ENCODE peak calls at places on chromosomes 2 and 18, in seven cellular contexts. R is BE2C, H is foreskin fibroblast, K is HL-60, C is PC-9, E is fibroblast of lung, G is A549. Y is an unnamed sample.

GRCh38 chr2:223797073-223797472 is 40.3 kb downstream of the AP1S3 start:
- DNase-seq in R (no peak), C (peak), H (no peak), K (no peak), G (peak), E (peak), Y (no peak)

GRCh38 chr2:40332096-40332826 is 119.6 kb downstream of the SLC8A1 start:
- DNase-seq in H (peak), K (peak), G (peak), E (peak), C (no peak), R (peak), Y (peak)

GRCh38 chr18:55365342-55365741 is 222.7 kb downstream of the TCF4 start:
- DNase-seq in R (no peak), K (no peak), E (no peak), C (no peak), G (no peak), H (no peak), Y (no peak)

GRCh38 chr2:191899442-191899841 is 52.6 kb upstream of the CAVIN2 start:
- DNase-seq in R (no peak), K (no peak), G (peak), C (no peak), E (peak), H (peak), Y (peak)

GRCh38 chr2:144975881-144976280 is 456.0 kb upstream of the ZEB2 start:
- DNase-seq in R (no peak), H (no peak), E (no peak), G (no peak), K (no peak), C (no peak), Y (no peak)

GRCh38 chr2:96144481-96145027 is 686 bp downstream of the DUSP2 start:
- DNase-seq in K (no peak), C (no peak), R (no peak), H (no peak), E (no peak), G (no peak), Y (no peak)

GRCh38 chr2:172178035-172178434 is 75.3 kb upstream of the DLX2 start:
- DNase-seq in K (no peak), G (no peak), E (peak), R (no peak), C (peak), H (no peak), Y (no peak)

GRCh38 chr2:28250006-28250405 is 142.7 kb upstream of the FOSL2 start:
- DNase-seq in G (peak), E (peak), K (no peak), C (peak), R (peak), H (peak), Y (peak)

GRCh38 chr2:45263147-45263546 is 253.9 kb upstream of the SIX2 start:
- DNase-seq in K (no peak), C (no peak), H (no peak), E (no peak), R (peak), G (no peak), Y (no peak)

GRCh38 chr2:197925204-197925603 is 120.8 kb downstream of the PLCL1 start:
- DNase-seq in E (no peak), G (no peak), H (no peak), K (no peak), R (no peak), C (no peak), Y (no peak)

GRCh38 chr2:45128580-45128997 is 119.3 kb upstream of the SIX2 start:
- DNase-seq in R (peak), H (peak), G (peak), K (no peak), C (peak), E (peak), Y (peak)

GRCh38 chr2:54952978-54953456 is 97.2 kb downstream of the RTN4 start:
- DNase-seq in G (peak), C (no peak), R (no peak), K (no peak), H (peak), E (no peak), Y (no peak)

GRCh38 chr2:225458431-225459117 is 59.1 kb downstream of the NYAP2 start:
- DNase-seq in R (no peak), H (no peak), C (no peak), K (no peak), G (no peak), E (peak), Y (no peak)

GRCh38 chr2:44974064-44974715 is 32.7 kb downstream of the SIX3 start:
- DNase-seq in R (peak), K (peak), G (peak), E (peak), H (no peak), C (peak), Y (no peak)

GRCh38 chr2:158973511-158973956 is 5.1 kb downstream of the TANC1 start:
- DNase-seq in E (peak), G (no peak), H (no peak), R (no peak), C (no peak), K (no peak), Y (no peak)

GRCh38 chr2:184646177-184646576 is 47.8 kb downstream of the ZNF804A start:
- DNase-seq in K (no peak), G (no peak), C (peak), H (peak), E (peak), R (no peak), Y (peak)

GRCh38 chr2:168999668-169000213 is 31.4 kb downstream of the ABCB11 start:
- DNase-seq in R (no peak), E (peak), C (no peak), G (no peak), K (no peak), H (no peak), Y (no peak)

GRCh38 chr2:190582761-190583506 is 48.4 kb upstream of the NEMP2 start:
- DNase-seq in K (no peak), R (no peak), H (no peak), E (no peak), G (no peak), C (no peak), Y (no peak)

GRCh38 chr18:58502628-58503027 is 126.3 kb downstream of the ALPK2 start:
- DNase-seq in G (no peak), H (no peak), E (no peak), K (no peak), C (no peak), R (no peak), Y (no peak)

GRCh38 chr2:206086683-206087350 is 843 bp upstream of the INO80D start:
- DNase-seq in H (no peak), E (peak), R (no peak), C (no peak), K (no peak), G (peak), Y (no peak)

GRCh38 chr2:187569042-187569441 is 14.8 kb upstream of the TFPI start:
- DNase-seq in H (no peak), C (no peak), K (no peak), G (no peak), E (no peak), R (no peak), Y (no peak)

GRCh38 chr2:216774620-216775019 is 79.3 kb upstream of the IGFBP5 start:
- DNase-seq in G (no peak), H (peak), K (no peak), C (peak), R (no peak), E (peak), Y (peak)

GRCh38 chr2:5367321-5367720 is 324.9 kb upstream of the SOX11 start:
- DNase-seq in E (no peak), C (no peak), H (no peak), G (no peak), K (no peak), R (no peak), Y (no peak)

GRCh38 chr18:57801379-57802165 is 1.5 kb downstream of the ATP8B1 start:
- DNase-seq in R (no peak), C (no peak), K (no peak), H (no peak), G (no peak), E (peak), Y (no peak)

GRCh38 chr2:241112592-241112991 is 10.5 kb upstream of the MTERF4 start:
- DNase-seq in G (no peak), H (no peak), R (no peak), C (no peak), E (no peak), K (no peak), Y (no peak)

GRCh38 chr2:110955546-110955945 is 165.2 kb upstream of the BCL2L11 start:
- DNase-seq in R (no peak), H (no peak), G (no peak), K (no peak), E (no peak), C (no peak), Y (no peak)

GRCh38 chr2:104965900-104966299 is 72.0 kb upstream of the MRPS9 start:
- DNase-seq in R (no peak), C (no peak), E (no peak), H (no peak), K (no peak), G (no peak), Y (no peak)

GRCh38 chr18:73593207-73593606 is 554.4 kb downstream of the FBXO15 start:
- DNase-seq in K (no peak), G (no peak), H (no peak), C (no peak), E (no peak), R (no peak), Y (no peak)

GRCh38 chr2:222311321-222311977 is 12.7 kb upstream of the PAX3 start:
- DNase-seq in R (no peak), H (peak), G (no peak), E (peak), C (no peak), K (no peak), Y (no peak)

GRCh38 chr2:44547713-44548112 is 186.0 kb downstream of the CAMKMT start:
- DNase-seq in C (no peak), H (no peak), G (no peak), R (peak), K (no peak), E (no peak), Y (no peak)

GRCh38 chr2:39141346-39142011 is 20.6 kb upstream of the SOS1 start:
- DNase-seq in G (no peak), K (peak), E (peak), C (peak), H (no peak), R (no peak), Y (no peak)

GRCh38 chr2:179859523-179859922 is 1.9 kb downstream of the ZNF385B start:
- DNase-seq in E (no peak), C (no peak), R (no peak), K (no peak), H (no peak), G (no peak), Y (no peak)

GRCh38 chr18:9708057-9708881 is at the start of gene RAB31:
- DNase-seq in R (peak), G (peak), E (peak), H (peak), K (peak), C (peak), Y (no peak)

GRCh38 chr2:86675611-86676015 is 44.5 kb upstream of the RMND5A start:
- DNase-seq in H (no peak), K (no peak), G (peak), R (no peak), E (no peak), C (no peak), Y (no peak)
- TF ChIP-seq CTCF in H (no peak), K (no peak), G (no peak), R (no peak), E (no peak), C (peak), Y (no peak)

DNA sequence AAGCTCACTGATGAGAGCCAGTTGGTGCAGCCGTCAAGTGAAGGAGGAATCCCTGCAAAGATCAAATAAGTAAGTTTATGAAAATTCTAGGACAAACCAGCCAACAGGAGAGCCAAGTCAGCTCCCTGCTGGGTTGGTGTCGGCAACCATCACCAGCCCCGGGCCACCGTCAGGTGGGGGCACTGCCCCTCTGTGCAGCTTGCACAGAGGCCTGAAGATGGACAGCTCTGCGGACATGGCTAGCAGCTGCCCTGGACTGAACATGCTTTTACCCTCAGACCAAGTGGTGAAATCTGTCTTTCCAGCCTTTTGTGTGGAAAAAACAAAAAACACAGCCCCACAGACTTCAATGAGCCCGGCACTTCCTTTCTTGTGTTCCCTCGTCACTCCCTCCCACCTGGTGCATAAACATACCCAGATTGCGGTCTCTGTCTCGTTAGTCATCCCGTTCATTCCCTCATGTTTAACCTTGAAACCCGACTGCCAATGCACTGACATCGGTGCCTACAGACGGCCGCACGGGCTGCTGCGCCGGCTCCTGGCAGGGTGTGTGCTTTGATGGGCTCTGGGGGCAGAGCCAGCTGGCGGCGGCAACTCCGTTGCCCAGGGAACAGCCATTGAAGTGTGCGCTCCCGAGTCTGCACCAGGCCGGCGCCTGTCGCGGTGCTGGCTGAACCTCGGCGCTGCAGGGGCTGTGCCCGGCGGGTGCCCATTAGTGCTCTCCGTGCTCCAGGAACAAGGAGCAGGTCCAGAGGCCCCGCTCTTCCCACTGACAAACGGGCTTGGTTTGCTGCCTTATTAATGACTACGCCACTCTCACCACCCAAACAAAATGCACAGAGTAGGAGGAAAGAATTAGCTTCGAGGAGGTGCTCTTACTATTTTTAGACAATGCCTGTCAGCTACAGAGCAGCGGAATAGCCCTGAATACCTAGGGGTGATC is 95.3 kb downstream of the EIPR1 start:
- DNase-seq in G (no peak), K (no peak), C (no peak), H (peak), E (peak), R (peak), Y (peak)
- TF ChIP-seq CTCF in G (no peak), K (no peak), C (no peak), H (no peak), E (no peak), R (no peak), Y (no peak)

GRCh38 chr2:15942711-15943345 is 2.5 kb downstream of the MYCN start:
- DNase-seq in C (no peak), H (no peak), K (no peak), E (no peak), R (peak), G (no peak), Y (no peak)

GRCh38 chr2:15943914-15944313 is 3.6 kb downstream of the MYCN start:
- DNase-seq in G (peak), C (no peak), R (peak), H (no peak), K (no peak), E (no peak), Y (no peak)

GRCh38 chr2:15944325-15945017 is 4.1 kb downstream of the MYCN start:
- DNase-seq in H (no peak), R (peak), G (no peak), E (no peak), C (no peak), K (no peak), Y (no peak)

GRCh38 chr2:15941970-15942710 is 1.8 kb downstream of the MYCN start:
- DNase-seq in C (no peak), R (peak), H (no peak), G (no peak), E (no peak), K (no peak), Y (no peak)

GRCh38 chr2:15943378-15943851 is 3.1 kb downstream of the MYCN start:
- DNase-seq in C (no peak), G (no peak), R (peak), K (no peak), E (no peak), H (no peak), Y (no peak)
- TF ChIP-seq CTCF in C (no peak), G (peak), R (no peak), K (no peak), E (no peak), H (no peak), Y (no peak)

DNA sequence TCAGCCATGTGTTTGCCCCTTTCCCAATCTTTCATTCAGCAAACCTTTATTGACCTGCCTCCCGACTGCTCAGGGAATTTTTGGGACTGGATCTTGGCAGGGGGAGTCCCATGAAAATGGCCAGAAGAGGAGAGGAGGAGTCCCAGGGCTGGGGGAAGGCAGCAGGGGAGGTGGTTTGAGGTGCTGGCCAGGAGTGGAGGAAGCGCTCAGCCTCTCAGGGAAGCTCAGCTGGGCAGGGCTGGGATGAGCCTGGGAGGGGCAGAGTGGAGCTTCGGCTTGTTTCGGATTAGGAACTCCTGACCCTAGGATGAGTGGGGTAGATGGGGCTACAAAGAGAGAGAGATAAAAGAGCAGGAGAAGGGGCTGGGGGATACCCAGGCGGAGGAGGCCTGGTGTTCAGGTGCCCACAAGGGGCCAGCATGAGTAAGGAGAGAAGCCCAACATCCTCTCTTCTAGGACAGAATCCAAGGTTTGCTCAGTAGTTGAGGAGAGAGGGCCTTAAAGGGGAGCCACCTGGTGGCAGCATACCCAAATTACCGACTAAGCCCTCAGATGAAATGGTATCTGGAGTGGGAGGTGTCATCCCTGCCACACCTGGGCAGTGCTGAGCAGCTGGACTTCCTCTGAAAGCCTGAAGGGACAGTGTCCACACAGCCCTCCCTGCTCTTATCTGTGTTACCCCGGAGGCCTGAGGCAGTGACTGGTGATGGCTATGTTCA is 91.1 kb downstream of the INHBB start:
- DNase-seq in R (no peak), E (peak), C (peak), K (peak), G (peak), H (no peak), Y (no peak)
- TF ChIP-seq CTCF in R (peak), E (peak), C (peak), K (peak), G (peak), H (peak), Y (peak)

GRCh38 chr2:217801711-217802110 is 201.1 kb downstream of the TNS1 start:
- DNase-seq in E (no peak), C (no peak), G (no peak), R (peak), K (no peak), H (no peak), Y (no peak)

GRCh38 chr2:217802261-217802660 is 200.5 kb downstream of the TNS1 start:
- DNase-seq in R (peak), E (no peak), K (no peak), H (no peak), C (no peak), G (no peak), Y (no peak)

GRCh38 chr2:217800433-217801114 is 202.2 kb downstream of the TNS1 start:
- DNase-seq in C (no peak), K (no peak), H (no peak), E (no peak), G (no peak), R (peak), Y (no peak)

GRCh38 chr2:217799553-217800432 is 203.0 kb downstream of the TNS1 start:
- DNase-seq in H (no peak), K (no peak), E (no peak), G (no peak), R (peak), C (no peak), Y (no peak)

GRCh38 chr2:217801115-217801531 is 201.7 kb downstream of the TNS1 start:
- DNase-seq in C (no peak), K (no peak), H (no peak), E (no peak), R (peak), G (no peak), Y (no peak)
- TF ChIP-seq CTCF in C (no peak), K (no peak), H (no peak), E (no peak), R (peak), G (no peak), Y (no peak)

GRCh38 chr2:166609183-166609959 is 115.3 kb upstream of the SCN7A start:
- DNase-seq in H (no peak), C (no peak), G (no peak), K (no peak), R (no peak), E (no peak), Y (no peak)
- TF ChIP-seq CTCF in H (no peak), C (no peak), G (no peak), K (no peak), R (peak), E (no peak), Y (no peak)

Y was measured in AG09319.